ENCODE peak calls at places on chromosome 2, in six cellular contexts. L is DMS 273 treated with DMSO at 0.1 percent for 48 hours; Q is stimulated activated CD4-positive, alpha-beta T cell treated with anti-CD3 and anti-CD28 coated beads, Interleukin-12 subunit alpha, Interleukin-12 subunit beta, amount 100 ng/mL, for 4 hours; Y is NCI-H774; G is NCI-H1105 treated with DMSO at 0.1 percent for 48 hours; F is NCI-H2081. W is an unnamed sample.

GRCh38 chr2:38264649-38265322 is 112.3 kb downstream of the ATL2 start:
- DNase-seq in F (no peak), Y (no peak), Q (no peak), L (no peak), G (no peak), W (no peak)

GRCh38 chr2:182302174-182302573 is 124.7 kb downstream of the PDE1A start:
- DNase-seq in L (no peak), Q (no peak), F (no peak), Y (no peak), G (no peak), W (no peak)

GRCh38 chr2:202054716-202055115 is 18.3 kb upstream of the KIAA2012 start:
- DNase-seq in Y (no peak), Q (no peak), G (no peak), F (no peak), L (no peak), W (no peak)

GRCh38 chr2:106098081-106098480 is 96.0 kb downstream of the UXS1 start:
- DNase-seq in Q (no peak), L (no peak), Y (no peak), F (no peak), G (no peak), W (no peak)

GRCh38 chr2:10787176-10787968 is 25.2 kb downstream of the PDIA6 start:
- DNase-seq in Q (peak; percentile 25), G (no peak), Y (no peak), F (no peak), L (no peak), W (peak; percentile 45)

GRCh38 chr2:223010641-223011040 is 41.3 kb upstream of the KCNE4 start:
- DNase-seq in Y (no peak), Q (no peak), G (no peak), F (no peak), L (no peak), W (no peak)

GRCh38 chr2:176140520-176141317 is 10.6 kb upstream of the HOXD4 start:
- DNase-seq in G (no peak), F (peak; percentile 64), L (peak; percentile 70), Y (peak; percentile 75), Q (peak; percentile 62), W (peak; percentile 87)

GRCh38 chr2:236174608-236175001 is 6.4 kb upstream of the GBX2 start:
- DNase-seq in L (no peak), Q (no peak), G (no peak), Y (no peak), F (no peak), W (no peak)

GRCh38 chr2:26144953-26145680 is 27.8 kb upstream of the GAREM2 start:
- DNase-seq in L (no peak), F (peak; percentile 70), Q (peak; percentile 56), Y (peak; percentile 26), G (peak; percentile 58), W (peak; percentile 25)

GRCh38 chr2:191345788-191346187 is 100.6 kb downstream of the MYO1B start:
- DNase-seq in Q (no peak), G (no peak), F (no peak), Y (no peak), L (no peak), W (no peak)

GRCh38 chr2:120483355-120483754 is 137.4 kb downstream of the INHBB start:
- DNase-seq in G (no peak), L (no peak), F (no peak), Y (no peak), Q (no peak), W (no peak)

GRCh38 chr2:170819941-170820646 is 3.4 kb downstream of the GAD1 start:
- DNase-seq in Y (no peak), G (no peak), L (no peak), Q (peak; percentile 8), F (no peak), W (no peak)

GRCh38 chr2:11236335-11236734 is 81.1 kb downstream of the SLC66A3 start:
- DNase-seq in G (no peak), Q (no peak), Y (no peak), L (no peak), F (no peak), W (no peak)

W was measured in NCI-H524.